ENCODE peak calls at places on chromosomes 2 and 18, in nine cellular contexts. One of them, this sample, is unnamed.

GRCh38 chr18:79567481-79568147 is 112.0 kb upstream of the CTDP1 start:
- DNase-seq in T47D: no peak
- DNase-seq in NCI-H510A treated with DMSO at 0.1 percent for 48 hours: no peak
- DNase-seq in EL: peak
- DNase-seq in hippocampal formation: no peak
- DNase-seq in WERI-Rb-1: no peak
- DNase-seq in NCI-H2081: no peak
- DNase-seq in cerebellum: no peak
- DNase-seq in RWPE1: peak
- DNase-seq in this sample: no peak

GRCh38 chr18:52588916-52589315 is 248.9 kb downstream of the DCC start:
- DNase-seq in T47D: no peak
- DNase-seq in NCI-H510A treated with DMSO at 0.1 percent for 48 hours: no peak
- DNase-seq in EL: no peak
- DNase-seq in hippocampal formation: no peak
- DNase-seq in WERI-Rb-1: no peak
- DNase-seq in NCI-H2081: no peak
- DNase-seq in cerebellum: no peak
- DNase-seq in RWPE1: no peak
- DNase-seq in this sample: no peak

GRCh38 chr2:23621616-23622015 is 236.6 kb downstream of the KLHL29 start:
- DNase-seq in T47D: no peak
- DNase-seq in NCI-H510A treated with DMSO at 0.1 percent for 48 hours: no peak
- DNase-seq in EL: no peak
- DNase-seq in hippocampal formation: no peak
- DNase-seq in WERI-Rb-1: no peak
- DNase-seq in NCI-H2081: no peak
- DNase-seq in cerebellum: no peak
- DNase-seq in RWPE1: no peak
- DNase-seq in this sample: no peak

GRCh38 chr2:231059756-231060155 is 3.1 kb downstream of the PSMD1 start:
- DNase-seq in T47D: no peak
- DNase-seq in NCI-H510A treated with DMSO at 0.1 percent for 48 hours: no peak
- DNase-seq in EL: no peak
- DNase-seq in hippocampal formation: no peak
- DNase-seq in WERI-Rb-1: no peak
- DNase-seq in NCI-H2081: no peak
- DNase-seq in cerebellum: no peak
- DNase-seq in RWPE1: no peak
- DNase-seq in this sample: no peak

GRCh38 chr2:39712953-39713352 is 47.2 kb downstream of the TMEM178A start:
- DNase-seq in T47D: no peak
- DNase-seq in NCI-H510A treated with DMSO at 0.1 percent for 48 hours: no peak
- DNase-seq in EL: no peak
- DNase-seq in hippocampal formation: no peak
- DNase-seq in WERI-Rb-1: no peak
- DNase-seq in NCI-H2081: no peak
- DNase-seq in cerebellum: no peak
- DNase-seq in RWPE1: no peak
- DNase-seq in this sample: no peak

GRCh38 chr2:64267699-64268098 is 123.5 kb upstream of the PELI1 start:
- DNase-seq in T47D: no peak
- DNase-seq in NCI-H510A treated with DMSO at 0.1 percent for 48 hours: no peak
- DNase-seq in EL: peak
- DNase-seq in hippocampal formation: no peak
- DNase-seq in WERI-Rb-1: no peak
- DNase-seq in NCI-H2081: no peak
- DNase-seq in cerebellum: no peak
- DNase-seq in RWPE1: no peak
- DNase-seq in this sample: no peak

GRCh38 chr2:20091305-20091991 is 40.0 kb upstream of the LAPTM4A start:
- DNase-seq in T47D: no peak
- DNase-seq in NCI-H510A treated with DMSO at 0.1 percent for 48 hours: no peak
- DNase-seq in EL: peak
- DNase-seq in hippocampal formation: no peak
- DNase-seq in WERI-Rb-1: no peak
- DNase-seq in NCI-H2081: no peak
- DNase-seq in cerebellum: peak
- DNase-seq in RWPE1: peak
- DNase-seq in this sample: no peak

GRCh38 chr2:226902041-226902972 is 66.5 kb downstream of the RHBDD1 start:
- DNase-seq in T47D: no peak
- DNase-seq in NCI-H510A treated with DMSO at 0.1 percent for 48 hours: no peak
- DNase-seq in EL: no peak
- DNase-seq in hippocampal formation: no peak
- DNase-seq in WERI-Rb-1: no peak
- DNase-seq in NCI-H2081: no peak
- DNase-seq in cerebellum: no peak
- DNase-seq in RWPE1: no peak
- DNase-seq in this sample: no peak

GRCh38 chr2:158045362-158045761 is 56.3 kb upstream of the UPP2 start:
- DNase-seq in T47D: no peak
- DNase-seq in NCI-H510A treated with DMSO at 0.1 percent for 48 hours: no peak
- DNase-seq in EL: no peak
- DNase-seq in hippocampal formation: no peak
- DNase-seq in WERI-Rb-1: peak
- DNase-seq in NCI-H2081: no peak
- DNase-seq in cerebellum: no peak
- DNase-seq in RWPE1: no peak
- DNase-seq in this sample: no peak

GRCh38 chr2:160063266-160063665 is 851 bp upstream of the PLA2R1 start:
- DNase-seq in T47D: no peak
- DNase-seq in NCI-H510A treated with DMSO at 0.1 percent for 48 hours: no peak
- DNase-seq in EL: no peak
- DNase-seq in hippocampal formation: no peak
- DNase-seq in WERI-Rb-1: no peak
- DNase-seq in NCI-H2081: no peak
- DNase-seq in cerebellum: no peak
- DNase-seq in RWPE1: no peak
- DNase-seq in this sample: no peak

GRCh38 chr18:9673296-9674251 is 34.5 kb upstream of the RAB31 start:
- DNase-seq in T47D: no peak
- DNase-seq in NCI-H510A treated with DMSO at 0.1 percent for 48 hours: peak
- DNase-seq in EL: peak
- DNase-seq in hippocampal formation: no peak
- DNase-seq in WERI-Rb-1: peak
- DNase-seq in NCI-H2081: no peak
- DNase-seq in cerebellum: no peak
- DNase-seq in RWPE1: peak
- DNase-seq in this sample: no peak

GRCh38 chr2:70851704-70852103 is 16.1 kb upstream of the CD207 start:
- DNase-seq in T47D: no peak
- DNase-seq in NCI-H510A treated with DMSO at 0.1 percent for 48 hours: no peak
- DNase-seq in EL: no peak
- DNase-seq in hippocampal formation: no peak
- DNase-seq in WERI-Rb-1: no peak
- DNase-seq in NCI-H2081: no peak
- DNase-seq in cerebellum: no peak
- DNase-seq in RWPE1: no peak
- DNase-seq in this sample: no peak

This sample was measured in CD4-positive, alpha-beta T cell.